ENCODE peak calls at places on chromosomes 7 and 10, in five cellular contexts. D is chondrocyte, X is aorta, W is iPS DF 19.7, O is NCI-H510A treated with DMSO at 0.1 percent for 48 hours. Q is an unnamed sample.
A peak's percentile ranks its signal among the peaks of the same experiment; 100 is the strongest.

GRCh38 chr7:120716306-120716705 is 141.6 kb downstream of the TSPAN12 start:
- DNase-seq in D (no peak), X (no peak), W (no peak), O (no peak), Q (no peak)

GRCh38 chr10:1957057-1957456 is 219.7 kb upstream of the ADARB2 start:
- DNase-seq in D (no peak), X (no peak), W (no peak), O (no peak), Q (no peak)

GRCh38 chr10:14774214-14774580 is 500 bp downstream of the FAM107B start:
- DNase-seq in D (no peak), X (no peak), W (no peak), O (no peak), Q (no peak)

GRCh38 chr10:132098539-132099421 is 33.0 kb downstream of the JAKMIP3 start:
- DNase-seq in D (no peak), X (no peak), W (no peak), O (no peak), Q (no peak)

GRCh38 chr10:112678581-112678980 is 231.6 kb downstream of the VTI1A start:
- DNase-seq in D (no peak), X (no peak), W (no peak), O (no peak), Q (no peak)

GRCh38 chr7:24842449-24843241 is 85.4 kb upstream of the GSDME start:
- DNase-seq in D (no peak), X (no peak), W (no peak), O (peak; percentile 47), Q (no peak)

GRCh38 chr7:48045205-48045765 is 9.9 kb downstream of the C7orf57 start:
- DNase-seq in D (no peak), X (no peak), W (no peak), O (no peak), Q (no peak)

GRCh38 chr7:52726986-52727385 is 308.4 kb upstream of the POM121L12 start:
- DNase-seq in D (no peak), X (no peak), W (no peak), O (peak; percentile 40), Q (no peak)

GRCh38 chr10:12432402-12433189 is 83.2 kb downstream of the CAMK1D start:
- DNase-seq in D (no peak), X (no peak), W (no peak), O (peak; percentile 59), Q (no peak)

GRCh38 chr7:130988443-130988842 is 254.4 kb upstream of the KLF14 start:
- DNase-seq in D (no peak), X (no peak), W (no peak), O (no peak), Q (no peak)

GRCh38 chr10:62153191-62153590 is 115.5 kb downstream of the RTKN2 start:
- DNase-seq in D (no peak), X (no peak), W (no peak), O (no peak), Q (no peak)

GRCh38 chr7:30146127-30146612 is 11.4 kb downstream of the MTURN start:
- DNase-seq in D (no peak), X (no peak), W (no peak), O (peak; percentile 90), Q (no peak)

GRCh38 chr10:28429573-28430216 is 103.2 kb upstream of the WAC start:
- DNase-seq in D (no peak), X (no peak), W (no peak), O (no peak), Q (no peak)

GRCh38 chr7:82049442-82049841 is 279.6 kb upstream of the HGF start:
- DNase-seq in D (no peak), X (no peak), W (no peak), O (no peak), Q (no peak)

GRCh38 chr7:4066626-4067475 is 615.2 kb upstream of the FOXK1 start:
- DNase-seq in D (no peak), X (no peak), W (no peak), O (no peak), Q (no peak)

GRCh38 chr10:100670828-100671479 is 74.4 kb upstream of the PAX2 start:
- DNase-seq in D (no peak), X (no peak), W (no peak), O (no peak), Q (peak; percentile 77)

GRCh38 chr10:7027913-7028808 is 382.7 kb downstream of the SFMBT2 start:
- DNase-seq in D (no peak), X (no peak), W (no peak), O (no peak), Q (no peak)

GRCh38 chr10:117411440-117412428 is 36.5 kb upstream of the PDZD8 start:
- DNase-seq in D (no peak), X (no peak), W (no peak), O (no peak), Q (no peak)

GRCh38 chr7:97027427-97028234 is 3.0 kb upstream of the DLX5 start:
- DNase-seq in D (no peak), X (peak; percentile 82), W (no peak), O (peak; percentile 68), Q (peak; percentile 77)

GRCh38 chr10:76337641-76338040 is 906.2 kb downstream of the LRMDA start:
- DNase-seq in D (no peak), X (no peak), W (no peak), O (no peak), Q (no peak)

GRCh38 chr7:47488205-47488968 is 93.5 kb downstream of the TNS3 start:
- DNase-seq in D (no peak), X (peak; percentile 39), W (no peak), O (no peak), Q (no peak)

GRCh38 chr7:20075992-20076813 is 141.0 kb downstream of the MACC1 start:
- DNase-seq in D (no peak), X (no peak), W (no peak), O (no peak), Q (no peak)

GRCh38 chr7:139328375-139328774 is 12.8 kb upstream of the FMC1 start:
- DNase-seq in D (no peak), X (no peak), W (no peak), O (no peak), Q (no peak)

GRCh38 chr10:24360286-24361127 is 151.6 kb downstream of the KIAA1217 start:
- DNase-seq in D (no peak), X (peak; percentile 61), W (no peak), O (peak; percentile 1), Q (peak; percentile 71)

GRCh38 chr7:2099036-2099957 is 133.4 kb downstream of the MAD1L1 start:
- DNase-seq in D (no peak), X (no peak), W (no peak), O (peak; percentile 44), Q (no peak)

GRCh38 chr7:27169658-27170493 is 4.2 kb downstream of the HOXA10 start:
- DNase-seq in D (peak; percentile 72), X (peak; percentile 42), W (no peak), O (peak; percentile 87), Q (peak; percentile 64)

GRCh38 chr10:91590142-91590903 is 42.5 kb downstream of the PPP1R3C start:
- DNase-seq in D (no peak), X (peak; percentile 91), W (no peak), O (no peak), Q (no peak)

GRCh38 chr10:14508725-14509124 is 178.0 kb upstream of the FRMD4A start:
- DNase-seq in D (no peak), X (peak; percentile 65), W (no peak), O (no peak), Q (no peak)

GRCh38 chr7:17706734-17707133 is 233.6 kb downstream of the SNX13 start:
- DNase-seq in D (no peak), X (peak; percentile 48), W (peak; percentile 12), O (peak; percentile 66), Q (peak; percentile 60)

Q was measured in WTC11.